ENCODE peak calls at places on chromosome 7, in five cellular contexts. B is stomach, Y is ovary, M is tibial nerve, H is body of pancreas. Z is an unnamed sample. For H3K9me3, the result is how much of the 10 kb centered on the place peaks cover.

GRCh38 chr7:80097756-80098155 is 36.9 kb upstream of the GNAI1 start:
- DNase-seq in B (no peak), Y (no peak), M (no peak), H (no peak), Z (no peak)

GRCh38 chr7:4791101-4791737 is 15.8 kb downstream of the AP5Z1 start:
- DNase-seq in B (no peak), Y (no peak), M (no peak), H (no peak), Z (no peak)

GRCh38 chr7:151725844-151726770 is 150.8 kb downstream of the PRKAG2 start:
- DNase-seq in B (no peak), Y (no peak), M (no peak), H (no peak), Z (no peak)

GRCh38 chr7:30247546-30248386 is 36.6 kb upstream of the ZNRF2 start:
- DNase-seq in B (no peak), Y (no peak), M (no peak), H (no peak), Z (no peak)

GRCh38 chr7:5212633-5213285 is 22.7 kb downstream of the WIPI2 start:
- DNase-seq in B (no peak), Y (no peak), M (no peak), H (no peak), Z (no peak)

GRCh38 chr7:29588900-29589696 is 25.5 kb downstream of the PRR15 start:
- DNase-seq in B (peak), Y (peak), M (no peak), H (peak), Z (no peak)

GRCh38 chr7:133273221-133273620 is 20.3 kb downstream of the EXOC4 start:
- DNase-seq in B (no peak), Y (no peak), M (no peak), H (no peak), Z (no peak)

GRCh38 chr7:73329861-73330581 is 2.1 kb downstream of the FKBP6 start:
- DNase-seq in B (no peak), Y (no peak), M (no peak), H (no peak), Z (no peak)

GRCh38 chr7:113521468-113521867 is 397.3 kb downstream of the PPP1R3A start:
- DNase-seq in B (no peak), Y (no peak), M (no peak), H (no peak), Z (no peak)

GRCh38 chr7:151757274-151757673 is 119.6 kb downstream of the PRKAG2 start:
- DNase-seq in B (no peak), Y (no peak), M (no peak), H (no peak), Z (no peak)

GRCh38 chr7:127710635-127711034 is 58.6 kb downstream of the SND1 start:
- DNase-seq in B (no peak), Y (no peak), M (no peak), H (no peak), Z (no peak)

DNA sequence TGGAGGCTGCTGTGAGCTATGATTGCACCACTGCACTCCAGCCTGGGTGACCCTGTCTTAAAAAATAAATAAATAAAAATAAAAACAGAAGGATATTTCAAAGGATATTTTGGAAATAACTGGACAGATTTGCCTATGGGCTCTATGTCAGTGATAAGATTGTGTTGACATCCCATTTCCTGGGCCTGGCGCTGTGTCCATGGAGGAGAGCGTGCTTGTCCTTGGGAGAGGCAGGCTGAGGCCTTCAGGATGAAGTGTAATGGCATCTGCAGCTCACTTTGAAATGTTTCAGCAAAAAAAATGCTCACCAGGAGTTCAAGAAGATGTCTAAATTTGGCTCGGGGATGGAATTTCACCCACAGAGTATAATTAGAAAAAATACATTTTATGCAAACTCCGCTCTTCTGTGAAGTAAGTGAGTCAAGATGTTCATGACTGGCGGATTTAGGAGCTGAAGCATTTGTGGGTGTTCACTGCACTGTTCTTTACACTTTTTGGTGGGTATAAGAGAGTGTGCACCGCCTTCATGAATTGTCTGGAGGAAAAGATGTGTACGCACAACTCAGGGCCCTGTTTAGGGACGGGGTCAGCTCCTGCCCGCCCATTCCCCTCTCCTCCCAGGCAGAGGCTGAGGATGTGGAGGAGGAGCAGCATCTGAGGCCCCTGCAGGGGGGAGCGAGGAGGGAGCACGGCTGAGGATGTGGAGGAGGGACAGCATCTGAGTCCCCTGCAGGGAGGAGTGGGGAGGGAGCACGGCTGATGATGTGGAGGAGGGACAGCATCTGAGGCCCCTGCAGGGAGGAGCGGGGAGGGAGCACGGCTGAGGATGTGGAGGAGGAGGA is 18.5 kb upstream of the FOXL3 start:
- DNase-seq in B (no peak), Y (no peak), M (no peak), H (no peak), Z (no peak)
- H3K9me3 ChIP-seq in B (under half), Y (under half), M (under half), H (under half), Z (under half)

DNA sequence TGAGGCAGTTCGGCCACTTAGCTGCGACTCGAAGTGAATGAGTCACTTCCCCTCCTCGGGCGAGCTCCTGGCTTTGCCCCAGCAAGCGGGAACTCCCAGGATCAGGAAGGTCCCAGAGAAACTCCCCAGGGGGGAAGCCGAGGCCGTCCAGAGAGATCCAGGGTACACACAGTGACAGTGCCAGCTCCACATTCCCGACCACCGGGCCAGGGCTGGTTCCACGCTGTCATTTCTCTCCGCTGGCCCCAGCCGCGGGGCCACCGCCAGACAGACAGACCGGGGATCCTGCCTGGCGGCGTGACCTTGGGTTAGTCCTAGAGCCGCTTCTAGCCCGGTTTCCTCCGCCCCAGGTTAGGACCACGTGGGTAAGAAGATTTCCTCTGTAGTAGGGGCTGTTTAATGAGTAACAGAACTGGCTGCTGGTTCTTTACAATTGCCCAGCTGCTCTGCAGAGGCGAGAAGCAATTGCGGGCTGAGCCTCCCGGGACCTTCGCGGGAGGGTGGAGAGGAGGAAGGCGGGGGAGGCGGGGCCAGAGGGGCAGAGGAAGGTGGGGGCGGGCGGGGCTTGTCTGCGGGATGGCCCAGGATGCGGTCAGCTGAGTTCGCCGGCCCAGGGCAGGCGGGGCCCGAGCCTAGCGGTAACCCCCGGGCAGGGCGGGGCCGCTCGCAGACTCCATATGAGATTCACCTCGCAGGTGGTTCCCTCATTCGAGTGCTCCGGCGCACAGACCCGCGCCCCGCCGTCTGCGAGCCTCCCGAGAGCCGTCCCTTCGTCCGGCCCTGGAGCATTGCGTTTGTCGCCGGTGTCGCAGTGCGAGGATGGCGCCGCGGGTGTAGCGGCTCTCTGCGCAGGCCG is at the start of gene UPP1:
- DNase-seq in B (peak), Y (peak), M (peak), H (peak), Z (peak)
- TF ChIP-seq POLR2A in B (no peak), Y (no peak), M (peak), H (peak), Z (no peak)

DNA sequence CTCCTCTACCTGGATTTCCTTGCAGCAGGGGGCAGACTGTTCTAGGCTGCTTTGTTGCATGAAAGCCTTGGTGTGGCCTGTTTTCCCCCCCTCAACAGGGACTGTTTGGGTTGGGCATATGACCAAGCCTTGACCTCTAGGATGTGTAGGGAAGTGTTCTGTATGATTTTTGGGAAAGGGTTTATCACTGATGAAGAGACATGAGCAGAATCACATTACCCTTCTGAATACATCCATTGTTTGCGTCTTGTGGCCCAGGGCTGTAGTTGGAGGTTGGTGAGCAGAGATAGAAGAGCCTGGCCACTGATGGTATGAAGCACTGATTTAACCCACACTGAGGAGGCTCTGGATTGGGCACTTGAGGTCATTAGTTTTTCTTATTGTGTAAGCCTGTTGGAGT is 26.6 kb downstream of the ZNF12 start:
- DNase-seq in B (no peak), Y (no peak), M (no peak), H (no peak), Z (no peak)
- H3K9me3 ChIP-seq in B (half or more), Y (under half), M (under half), H (under half), Z (half or more)

DNA sequence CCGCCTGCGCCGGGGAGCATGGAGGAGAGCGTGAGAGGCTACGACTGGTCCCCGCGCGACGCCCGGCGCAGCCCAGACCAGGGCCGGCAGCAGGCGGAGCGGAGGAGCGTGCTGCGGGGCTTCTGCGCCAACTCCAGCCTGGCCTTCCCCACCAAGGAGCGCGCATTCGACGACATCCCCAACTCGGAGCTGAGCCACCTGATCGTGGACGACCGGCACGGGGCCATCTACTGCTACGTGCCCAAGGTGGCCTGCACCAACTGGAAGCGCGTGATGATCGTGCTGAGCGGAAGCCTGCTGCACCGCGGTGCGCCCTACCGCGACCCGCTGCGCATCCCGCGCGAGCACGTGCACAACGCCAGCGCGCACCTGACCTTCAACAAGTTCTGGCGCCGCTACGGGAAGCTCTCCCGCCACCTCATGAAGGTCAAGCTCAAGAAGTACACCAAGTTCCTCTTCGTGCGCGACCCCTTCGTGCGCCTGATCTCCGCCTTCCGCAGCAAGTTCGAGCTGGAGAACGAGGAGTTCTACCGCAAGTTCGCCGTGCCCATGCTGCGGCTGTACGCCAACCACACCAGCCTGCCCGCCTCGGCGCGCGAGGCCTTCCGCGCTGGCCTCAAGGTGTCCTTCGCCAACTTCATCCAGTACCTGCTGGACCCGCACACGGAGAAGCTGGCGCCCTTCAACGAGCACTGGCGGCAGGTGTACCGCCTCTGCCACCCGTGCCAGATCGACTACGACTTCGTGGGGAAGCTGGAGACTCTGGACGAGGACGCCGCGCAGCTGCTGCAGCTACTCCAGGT is 29.7 kb downstream of the CHST12 start:
- DNase-seq in B (no peak), Y (no peak), M (no peak), H (no peak), Z (no peak)
- TF ChIP-seq POLR2A in B (no peak), Y (no peak), M (no peak), H (no peak), Z (no peak)

DNA sequence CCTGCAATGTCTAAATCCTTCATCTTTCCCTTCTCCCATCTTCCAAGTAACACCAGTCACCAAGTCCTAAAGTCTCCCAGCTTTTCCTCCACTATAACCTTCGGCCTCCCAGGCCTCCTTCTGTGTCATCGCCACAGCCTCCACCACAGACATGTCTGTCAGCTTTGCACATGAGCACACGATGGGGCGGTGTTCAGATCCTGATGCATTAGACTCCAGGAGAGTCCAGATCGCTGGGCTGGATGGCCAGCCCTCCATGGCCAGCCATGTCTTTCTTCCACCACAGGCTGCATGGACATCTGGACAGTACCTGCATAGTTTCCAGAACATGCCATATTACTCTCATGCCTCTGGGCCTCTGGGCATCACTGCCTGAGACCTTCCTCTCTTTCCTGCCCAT is 974.2 kb upstream of the ZNF722 start:
- DNase-seq in B (no peak), Y (no peak), M (no peak), H (no peak), Z (no peak)
- H3K9me3 ChIP-seq in B (under half), Y (under half), M (under half), H (under half), Z (under half)

DNA sequence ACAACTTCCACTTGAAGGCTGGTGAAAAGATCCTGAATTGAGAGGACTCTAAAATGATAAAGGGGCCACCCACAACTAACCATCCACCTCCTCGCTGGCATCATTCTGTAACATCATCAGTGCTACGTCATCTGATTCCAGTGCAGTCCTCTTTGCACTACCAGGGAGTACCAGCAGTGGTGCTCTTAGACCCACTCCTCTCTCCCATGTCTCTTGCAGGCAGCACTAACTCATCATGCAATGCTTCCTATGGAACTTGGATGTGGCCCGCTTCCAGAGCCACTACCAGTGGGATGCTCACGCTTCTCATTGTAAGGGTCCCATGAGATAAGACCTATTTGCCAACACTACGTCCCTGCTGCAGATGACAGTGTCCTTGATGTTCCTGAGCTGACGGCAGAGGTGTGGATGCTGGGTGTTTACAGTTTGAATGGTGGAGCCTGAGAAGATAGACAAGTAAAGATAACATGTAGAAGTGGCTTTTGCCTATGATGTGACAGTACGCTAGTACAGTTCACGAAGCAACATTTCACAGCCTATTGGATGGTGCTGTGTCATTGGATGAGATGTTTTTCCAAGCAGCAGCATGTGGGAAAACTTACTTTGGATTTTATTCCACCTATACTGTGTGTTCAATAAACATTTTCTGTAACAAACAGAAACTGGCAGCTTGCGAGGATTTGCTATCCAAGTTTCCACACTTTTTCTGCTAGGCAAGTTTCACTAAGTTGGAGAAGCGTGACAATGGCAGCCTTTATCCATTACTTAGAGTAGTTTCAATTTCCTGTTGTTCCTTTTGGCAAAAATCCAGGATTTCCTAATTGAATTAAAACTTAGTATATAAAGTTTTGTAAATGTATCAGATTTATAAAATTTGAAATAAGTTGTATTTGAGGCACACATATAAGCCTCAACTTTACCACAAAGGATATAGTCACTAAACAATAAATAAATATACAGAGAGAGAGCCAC is 35.9 kb upstream of the COBL start:
- DNase-seq in B (no peak), Y (no peak), M (no peak), H (no peak), Z (no peak)
- TF ChIP-seq POLR2A in B (no peak), Y (no peak), M (no peak), H (no peak), Z (no peak)

GRCh38 chr7:63205136-63205535 is 793.5 kb upstream of the ZNF722 start:
- DNase-seq in B (no peak), Y (no peak), M (no peak), H (no peak), Z (no peak)
- H3K9me3 ChIP-seq in B (under half), Y (under half), M (under half), H (under half), Z (under half)

GRCh38 chr7:22320416-22320815 is 36.5 kb downstream of the RAPGEF5 start:
- DNase-seq in B (no peak), Y (no peak), M (no peak), H (no peak), Z (no peak)

GRCh38 chr7:22317632-22318031 is 39.3 kb downstream of the RAPGEF5 start:
- DNase-seq in B (no peak), Y (no peak), M (no peak), H (no peak), Z (no peak)

GRCh38 chr7:22319424-22320403 is 37.2 kb downstream of the RAPGEF5 start:
- DNase-seq in B (no peak), Y (no peak), M (no peak), H (no peak), Z (no peak)

GRCh38 chr7:22318376-22318775 is 38.6 kb downstream of the RAPGEF5 start:
- DNase-seq in B (no peak), Y (no peak), M (no peak), H (no peak), Z (no peak)

DNA sequence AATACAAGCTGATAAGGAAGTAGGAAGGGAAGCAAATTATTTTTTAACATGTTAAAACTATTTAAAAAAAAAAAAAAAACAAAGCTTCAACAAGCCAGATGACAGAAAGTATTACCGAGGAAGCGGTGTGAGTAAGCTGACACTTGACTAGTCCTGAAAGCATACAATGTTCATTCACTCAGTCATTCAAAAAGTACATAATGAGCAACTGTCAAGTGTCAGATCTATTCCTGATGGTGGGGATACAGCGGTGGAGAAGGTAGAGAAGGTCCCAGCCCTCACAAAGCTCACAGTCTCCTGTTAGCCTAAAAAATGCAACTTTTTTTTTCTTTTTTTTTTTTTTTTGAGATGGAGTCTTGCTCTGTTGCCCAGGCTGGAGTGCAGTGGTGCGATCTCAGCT is 40.0 kb downstream of the RAPGEF5 start:
- DNase-seq in B (no peak), Y (no peak), M (no peak), H (no peak), Z (no peak)
- TF ChIP-seq POLR2A in B (no peak), Y (no peak), M (no peak), H (no peak), Z (no peak)